ENCODE peak calls at places on chromosome 20, in seven cellular contexts. H, J, B, R, L, D and W are unnamed samples.

GRCh38 chr20:5715068-5715841 is 34.9 kb upstream of the SHLD1 start:
- DNase-seq in D (no peak), R (no peak), B (no peak), J (no peak), H (no peak), L (no peak), W (no peak)

GRCh38 chr20:21109144-21109543 is 3.0 kb upstream of the LINC00237 start:
- DNase-seq in J (no peak), H (no peak), D (no peak), R (no peak), B (peak; percentile 44), L (no peak), W (no peak)

GRCh38 chr20:51227744-51228143 is 204.8 kb upstream of the KCNG1 start:
- DNase-seq in B (no peak), L (no peak), H (no peak), D (no peak), R (no peak), J (no peak), W (no peak)

GRCh38 chr20:63735859-63736718 is at the start of gene LIME1:
- DNase-seq in L (peak; percentile 12), D (peak; percentile 45), B (no peak), R (no peak), H (no peak), J (no peak), W (peak; percentile 28)

GRCh38 chr20:46375771-46376170 is 30.6 kb downstream of the ELMO2 start:
- DNase-seq in L (no peak), R (no peak), D (no peak), J (no peak), B (no peak), H (no peak), W (no peak)

GRCh38 chr20:63377256-63378114 is 16.3 kb upstream of the CHRNA4 start:
- DNase-seq in D (peak; percentile 73), R (no peak), B (peak; percentile 65), J (no peak), L (no peak), H (no peak), W (no peak)

GRCh38 chr20:19992996-19993908 is 23.9 kb upstream of the NAA20 start:
- DNase-seq in R (no peak), H (peak; percentile 55), J (peak; percentile 67), L (no peak), D (no peak), B (peak; percentile 43), W (peak; percentile 51)

GRCh38 chr20:3687655-3688054 is 5.8 kb upstream of the ADAM33 start:
- DNase-seq in B (peak; percentile 44), J (peak; percentile 39), R (no peak), L (peak; percentile 52), H (no peak), D (no peak), W (no peak)

GRCh38 chr20:54362283-54362682 is 113.1 kb upstream of the DOK5 start:
- DNase-seq in L (no peak), B (no peak), R (no peak), D (no peak), H (no peak), J (no peak), W (no peak)

GRCh38 chr20:63551068-63551467 is 2.9 kb upstream of the FNDC11 start:
- DNase-seq in J (no peak), D (no peak), L (no peak), B (no peak), R (no peak), H (no peak), W (no peak)

GRCh38 chr20:10312111-10312510 is 93.5 kb downstream of the SNAP25 start:
- DNase-seq in J (no peak), L (no peak), R (no peak), H (no peak), B (no peak), D (no peak), W (no peak)

GRCh38 chr20:47360489-47361267 is 4.2 kb upstream of the ZMYND8 start:
- DNase-seq in H (peak; percentile 72), D (peak; percentile 66), R (no peak), L (peak; percentile 84), B (peak; percentile 90), J (peak; percentile 60), W (peak; percentile 75)

GRCh38 chr20:11204926-11205768 is 531.3 kb upstream of the JAG1 start:
- DNase-seq in J (peak; percentile 73), H (peak; percentile 66), L (no peak), B (peak; percentile 71), R (peak; percentile 50), D (peak; percentile 55), W (peak; percentile 5)

GRCh38 chr20:48329676-48330644 is 497.8 kb downstream of the PREX1 start:
- DNase-seq in R (no peak), H (no peak), L (peak; percentile 27), D (no peak), J (no peak), B (peak; percentile 32), W (peak; percentile 78)

GRCh38 chr20:14335122-14335521 is 2.3 kb downstream of the FLRT3 start:
- DNase-seq in B (no peak), J (no peak), L (no peak), D (no peak), R (no peak), H (no peak), W (no peak)

GRCh38 chr20:14331671-14332070 is 5.7 kb downstream of the FLRT3 start:
- DNase-seq in L (no peak), H (no peak), D (no peak), J (no peak), R (no peak), B (no peak), W (no peak)

GRCh38 chr20:14333734-14334133 is 3.7 kb downstream of the FLRT3 start:
- DNase-seq in L (no peak), B (no peak), J (no peak), H (no peak), D (no peak), R (no peak), W (no peak)

GRCh38 chr20:14334306-14334930 is 3.0 kb downstream of the FLRT3 start:
- DNase-seq in R (no peak), H (peak; percentile 30), L (no peak), B (peak; percentile 48), J (no peak), D (no peak), W (peak; percentile 37)

DNA sequence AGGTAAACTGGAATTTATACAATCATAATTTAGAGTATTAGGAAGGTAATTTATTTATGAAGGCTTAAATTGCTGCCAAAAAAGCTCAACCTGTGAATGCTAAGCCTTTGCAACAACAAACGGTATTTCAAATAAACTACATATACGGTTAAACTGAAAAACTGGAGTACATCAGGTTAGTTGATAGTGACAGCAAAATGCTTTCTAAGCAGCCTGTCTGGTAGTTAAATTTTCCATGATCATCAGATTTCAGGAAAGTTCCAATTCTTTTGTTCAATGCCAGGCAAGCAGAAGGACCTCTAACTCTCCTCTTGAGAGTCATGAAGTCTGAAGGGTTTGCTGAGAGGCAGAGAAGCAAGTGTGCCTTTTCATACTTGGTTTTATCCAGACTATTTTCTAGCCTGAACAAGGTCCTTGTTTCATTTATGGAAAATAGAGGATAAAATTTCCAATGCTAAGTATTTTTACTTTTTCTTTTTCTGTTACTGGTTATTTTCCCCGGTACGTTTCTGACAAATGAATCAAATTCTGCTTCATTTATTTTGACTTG is 4.5 kb downstream of the FLRT3 start:
- DNase-seq in H (no peak), B (no peak), L (no peak), D (no peak), J (no peak), R (no peak), W (no peak)
- TF ChIP-seq YY1 in H (no peak), B (no peak), L (no peak), D (no peak), J (no peak), R (no peak), W (no peak)

GRCh38 chr20:62338294-62338620 is 28.9 kb downstream of the LAMA5 start:
- DNase-seq in R (no peak), L (no peak), B (no peak), J (no peak), D (no peak), H (no peak), W (no peak)

GRCh38 chr20:62339647-62340062 is 27.5 kb downstream of the LAMA5 start:
- DNase-seq in R (peak; percentile 89), B (no peak), L (no peak), D (no peak), J (no peak), H (no peak), W (no peak)

GRCh38 chr20:62336329-62336728 is 30.8 kb downstream of the LAMA5 start:
- DNase-seq in J (no peak), D (no peak), L (no peak), H (no peak), R (no peak), B (no peak), W (no peak)

GRCh38 chr20:62336775-62337557 is 30.1 kb downstream of the LAMA5 start:
- DNase-seq in B (no peak), D (no peak), L (no peak), J (no peak), H (no peak), R (no peak), W (no peak)

GRCh38 chr20:62337558-62338293 is 29.4 kb downstream of the LAMA5 start:
- DNase-seq in B (no peak), D (no peak), R (peak; percentile 36), L (no peak), J (no peak), H (no peak), W (no peak)
- TF ChIP-seq YY1 in B (no peak), D (no peak), R (no peak), L (no peak), J (no peak), H (no peak), W (no peak)

DNA sequence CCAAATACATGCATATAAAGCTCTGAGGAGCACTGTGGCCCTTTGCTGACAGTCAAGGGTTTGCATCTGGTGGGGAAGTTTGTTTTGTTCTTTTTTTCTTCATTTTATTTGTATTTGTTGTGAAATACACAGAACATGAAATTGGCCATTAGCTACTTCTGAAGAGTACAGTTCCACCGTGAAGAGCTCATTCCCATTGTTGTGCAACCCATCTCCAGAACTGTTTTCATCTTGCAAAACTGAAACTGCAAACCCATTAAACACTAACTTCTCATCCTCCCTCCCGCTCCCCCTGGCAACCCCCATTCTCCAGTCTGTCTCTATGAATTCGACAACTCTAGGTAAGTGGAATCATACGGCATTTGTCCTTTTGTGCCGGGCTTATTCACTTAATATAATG is 231.3 kb downstream of the TFAP2C start:
- DNase-seq in H (no peak), R (no peak), B (no peak), J (no peak), L (no peak), D (no peak), W (no peak)
- TF ChIP-seq YY1 in H (no peak), R (no peak), B (no peak), J (no peak), L (no peak), D (no peak), W (no peak)

GRCh38 chr20:6767536-6768227 is at the start of gene BMP2:
- DNase-seq in H (no peak), B (no peak), D (peak; percentile 78), L (peak; percentile 24), R (no peak), J (no peak), W (peak; percentile 82)

GRCh38 chr20:6766433-6766832 is 1.1 kb upstream of the BMP2 start:
- DNase-seq in D (no peak), B (no peak), H (no peak), R (no peak), J (no peak), L (no peak), W (no peak)

GRCh38 chr20:6764619-6765018 is 2.9 kb upstream of the BMP2 start:
- DNase-seq in B (no peak), J (no peak), L (no peak), H (no peak), R (no peak), D (no peak), W (no peak)

GRCh38 chr20:6767166-6767535 is 335 bp upstream of the BMP2 start:
- DNase-seq in H (no peak), R (no peak), D (no peak), B (no peak), J (no peak), L (no peak), W (no peak)

GRCh38 chr20:6765469-6766058 is 1.9 kb upstream of the BMP2 start:
- DNase-seq in D (no peak), H (no peak), B (peak; percentile 77), R (no peak), J (peak; percentile 19), L (peak; percentile 6), W (peak; percentile 41)
- TF ChIP-seq YY1 in D (no peak), H (no peak), B (no peak), R (no peak), J (no peak), L (no peak), W (no peak)